ENCODE peak calls at places on chromosome 4, in six cellular contexts. P is cardiac muscle cell; W is head of caudate nucleus; J is activated naive CD4-positive, alpha-beta T cell treated with anti-CD3 and anti-CD28 coated beads for 36 hours; D is A549; V is activated CD4-positive, alpha-beta T cell treated with anti-CD3 and anti-CD28 coated beads for 1 hour. X is an unnamed sample.

GRCh38 chr4:159382875-159383568 is 280.1 kb downstream of the RAPGEF2 start:
- DNase-seq in D (no peak), J (peak; percentile 8), V (no peak), P (no peak), W (no peak), X (no peak)

GRCh38 chr4:126899382-126899801 is 733.4 kb upstream of the INTU start:
- DNase-seq in P (peak; percentile 5), D (no peak), J (no peak), V (no peak), W (no peak), X (no peak)

GRCh38 chr4:145546556-145546955 is 64.9 kb downstream of the SMAD1 start:
- DNase-seq in D (no peak), J (no peak), V (no peak), P (no peak), W (no peak), X (no peak)

GRCh38 chr4:38768968-38769394 is 13.8 kb downstream of the TLR10 start:
- DNase-seq in P (no peak), J (no peak), V (no peak), D (no peak), W (no peak), X (no peak)

GRCh38 chr4:6674500-6675149 is 19.1 kb upstream of the S100P start:
- DNase-seq in D (no peak), J (peak; percentile 85), W (peak; percentile 26), V (peak; percentile 53), P (peak; percentile 24), X (no peak)

GRCh38 chr4:78058591-78059523 is 1.7 kb downstream of the FRAS1 start:
- DNase-seq in V (no peak), P (peak; percentile 77), J (peak; percentile 19), D (peak; percentile 33), W (peak; percentile 31), X (peak; percentile 38)

GRCh38 chr4:87073570-87074470 is 139.0 kb downstream of the AFF1 start:
- DNase-seq in P (no peak), D (no peak), J (peak; percentile 77), V (no peak), W (peak; percentile 68), X (no peak)

GRCh38 chr4:32560306-32560705 is 1840.1 kb downstream of the PCDH7 start:
- DNase-seq in J (no peak), W (no peak), P (peak; percentile 21), V (no peak), D (no peak), X (no peak)

GRCh38 chr4:186192068-186192751 is 843 bp downstream of the CYP4V2 start:
- DNase-seq in D (peak; percentile 23), J (peak; percentile 43), V (peak; percentile 16), W (peak; percentile 43), P (peak; percentile 59), X (peak; percentile 48)

GRCh38 chr4:39812500-39812899 is 114.6 kb downstream of the UBE2K start:
- DNase-seq in P (no peak), W (no peak), J (peak; percentile 14), V (no peak), D (no peak), X (no peak)